ENCODE peak calls at places on chromosomes 12 and 14, in five cellular contexts. T, W, O, B and U are unnamed samples.

GRCh38 chr12:31477669-31478068 is 113.3 kb downstream of the DENND5B start:
- ATAC-seq in B (no peak), O (no peak), T (no peak), W (no peak), U (no peak)

GRCh38 chr14:102914474-102915291 is 7.8 kb upstream of the AMN start:
- ATAC-seq in W (no peak), O (no peak), T (no peak), B (no peak), U (peak; percentile 49)

GRCh38 chr12:5661820-5662219 is 229.9 kb downstream of the NTF3 start:
- ATAC-seq in B (no peak), W (no peak), T (no peak), O (no peak), U (no peak)

GRCh38 chr14:35369701-35370191 is 34.8 kb downstream of the NFKBIA start:
- ATAC-seq in W (no peak), B (no peak), T (no peak), O (no peak), U (peak; percentile 44)

GRCh38 chr12:67077617-67078016 is 191.5 kb upstream of the CAND1 start:
- ATAC-seq in T (no peak), O (no peak), B (no peak), W (no peak), U (no peak)

GRCh38 chr12:3668479-3669165 is 84.3 kb downstream of the CRACR2A start:
- ATAC-seq in O (no peak), T (no peak), B (no peak), W (no peak), U (no peak)

GRCh38 chr14:99430491-99430890 is 50.2 kb downstream of the SETD3 start:
- ATAC-seq in W (peak; percentile 92), T (peak; percentile 73), B (peak; percentile 65), O (peak; percentile 96), U (peak; percentile 61)

GRCh38 chr12:117742721-117743120 is 226.1 kb downstream of the KSR2 start:
- ATAC-seq in B (no peak), T (no peak), O (no peak), W (no peak), U (no peak)

GRCh38 chr12:62724947-62725447 is 210.0 kb downstream of the PPM1H start:
- ATAC-seq in T (peak; percentile 96), O (no peak), B (no peak), W (peak; percentile 93), U (no peak)

GRCh38 chr12:40117818-40118217 is 11.9 kb upstream of the SLC2A13 start:
- ATAC-seq in O (no peak), W (no peak), T (no peak), B (no peak), U (peak; percentile 69)

GRCh38 chr12:117162649-117163048 is 27.6 kb downstream of the FBXO21 start:
- ATAC-seq in T (no peak), O (no peak), B (no peak), W (no peak), U (no peak)

GRCh38 chr14:61649283-61649682 is 46.0 kb upstream of the HIF1A start:
- ATAC-seq in T (no peak), W (no peak), O (no peak), B (peak; percentile 84), U (no peak)

GRCh38 chr14:76329150-76329881 is 46.6 kb upstream of the ESRRB start:
- ATAC-seq in T (no peak), O (no peak), W (no peak), B (no peak), U (no peak)

GRCh38 chr12:130083746-130084145 is 78.5 kb upstream of the FZD10 start:
- ATAC-seq in B (no peak), O (no peak), W (no peak), T (no peak), U (no peak)

GRCh38 chr12:94340568-94340967 is 119.1 kb downstream of the CEP83 start:
- ATAC-seq in O (no peak), W (no peak), B (no peak), T (no peak), U (no peak)

GRCh38 chr12:55830601-55831406 is 1.4 kb upstream of the DNAJC14 start:
- ATAC-seq in O (no peak), W (no peak), T (peak; percentile 67), B (no peak), U (no peak)

GRCh38 chr12:39426636-39427245 is 16.2 kb downstream of the KIF21A start:
- ATAC-seq in B (no peak), W (no peak), O (no peak), T (no peak), U (no peak)

GRCh38 chr14:89428556-89429196 is 11.6 kb upstream of the FOXN3 start:
- ATAC-seq in O (no peak), W (no peak), B (no peak), T (no peak), U (no peak)

GRCh38 chr12:103697912-103698751 is 111.1 kb downstream of the STAB2 start:
- ATAC-seq in T (peak; percentile 68), W (no peak), B (no peak), O (no peak), U (peak; percentile 7)

GRCh38 chr14:81974543-81974942 is 440.9 kb upstream of the SEL1L start:
- ATAC-seq in T (no peak), B (no peak), W (no peak), O (no peak), U (no peak)

GRCh38 chr12:55629058-55629841 is 7.4 kb upstream of the OR10P1 start:
- ATAC-seq in B (peak; percentile 18), O (no peak), T (no peak), W (no peak), U (peak; percentile 13)

GRCh38 chr12:6070472-6071257 is 53.8 kb downstream of the VWF start:
- ATAC-seq in B (no peak), O (no peak), W (no peak), T (no peak), U (no peak)

GRCh38 chr12:119229837-119230236 is 51.1 kb downstream of the HSPB8 start:
- ATAC-seq in W (peak; percentile 91), B (no peak), O (no peak), T (peak; percentile 70), U (no peak)

GRCh38 chr12:116137318-116137717 is 140.2 kb downstream of the MED13L start:
- ATAC-seq in T (no peak), O (no peak), W (no peak), B (no peak), U (no peak)

GRCh38 chr12:46523863-46524770 is 151.5 kb upstream of the SLC38A2 start:
- ATAC-seq in B (peak; percentile 95), W (peak; percentile 95), T (no peak), O (peak; percentile 64), U (no peak)

GRCh38 chr14:101506211-101506920 is 54.9 kb upstream of the DIO3 start:
- ATAC-seq in O (no peak), W (no peak), B (no peak), T (no peak), U (no peak)

GRCh38 chr12:124456652-124457152 is 110.7 kb downstream of the NCOR2 start:
- ATAC-seq in T (no peak), W (no peak), B (no peak), O (peak; percentile 6), U (peak; percentile 46)

GRCh38 chr12:14681640-14682039 is 14.8 kb downstream of the GUCY2C start:
- ATAC-seq in W (no peak), B (no peak), O (no peak), T (no peak), U (no peak)

GRCh38 chr14:36373982-36374673 is 53.7 kb upstream of the MBIP start:
- ATAC-seq in T (peak; percentile 97), W (peak; percentile 100), B (peak; percentile 92), O (peak; percentile 63), U (peak; percentile 80)

GRCh38 chr12:52090291-52090690 is 10.8 kb downstream of the SMIM41 start:
- ATAC-seq in W (no peak), O (no peak), T (no peak), B (no peak), U (no peak)